ENCODE peak calls at places on chromosomes 1 and 21, in nine cellular contexts. Q is NB4, U is astrocyte of the spinal cord, J is psoas muscle, E is fibroblast of villous mesenchyme, W is fibroblast of lung, N is tibial nerve, L is foreskin fibroblast, C is lower lobe of right lung. T is an unnamed sample.
A peak's percentile ranks its signal among the peaks of the same experiment; 100 is the strongest.

GRCh38 chr21:43362306-43362927 is 64.5 kb downstream of the SIK1 start:
- DNase-seq in Q (peak; percentile 52), U (peak; percentile 78), J (peak; percentile 80), E (peak; percentile 86), W (peak; percentile 77), N (peak; percentile 64), L (peak; percentile 77), C (peak; percentile 71), T (peak; percentile 66)

GRCh38 chr1:230797376-230798186 is 50.4 kb downstream of the CAPN9 start:
- DNase-seq in Q (peak; percentile 44), U (peak; percentile 81), J (peak; percentile 42), E (peak; percentile 76), W (peak; percentile 81), N (peak; percentile 64), L (peak; percentile 67), C (no peak), T (peak; percentile 73)

GRCh38 chr21:37435120-37435519 is 68.5 kb downstream of the DYRK1A start:
- DNase-seq in Q (peak; percentile 73), U (peak; percentile 96), J (peak; percentile 32), E (peak; percentile 95), W (peak; percentile 95), N (peak; percentile 48), L (peak; percentile 92), C (no peak), T (peak; percentile 98)

GRCh38 chr1:181152892-181153633 is 64.6 kb downstream of the IER5 start:
- DNase-seq in Q (peak; percentile 97), U (peak; percentile 75), J (peak; percentile 84), E (peak; percentile 96), W (peak; percentile 94), N (peak; percentile 60), L (peak; percentile 68), C (peak; percentile 86), T (peak; percentile 77)

GRCh38 chr1:231600461-231600976 is 26.1 kb upstream of the DISC1 start:
- DNase-seq in Q (no peak), U (peak; percentile 27), J (no peak), E (peak; percentile 68), W (peak; percentile 61), N (no peak), L (peak; percentile 26), C (no peak), T (peak; percentile 70)

GRCh38 chr1:221989741-221990140 is 247.9 kb upstream of the DUSP10 start:
- DNase-seq in Q (no peak), U (no peak), J (no peak), E (peak; percentile 73), W (peak; percentile 76), N (no peak), L (no peak), C (no peak), T (no peak)

GRCh38 chr1:11188381-11188780 is 774 bp upstream of the ANGPTL7 start:
- DNase-seq in Q (no peak), U (no peak), J (no peak), E (peak; percentile 44), W (peak; percentile 38), N (no peak), L (no peak), C (no peak), T (no peak)

GRCh38 chr1:177472567-177472966 is 301.8 kb downstream of the BRINP2 start:
- DNase-seq in Q (no peak), U (no peak), J (no peak), E (no peak), W (no peak), N (no peak), L (no peak), C (no peak), T (peak; percentile 2)

GRCh38 chr1:151132676-151133338 is 13.6 kb downstream of the SEMA6C start:
- DNase-seq in Q (no peak), U (no peak), J (no peak), E (no peak), W (no peak), N (no peak), L (no peak), C (no peak), T (no peak)

GRCh38 chr1:86914998-86915736 is 732 bp downstream of the HS2ST1 start:
- DNase-seq in Q (peak; percentile 73), U (peak; percentile 53), J (peak; percentile 37), E (peak; percentile 57), W (peak; percentile 66), N (peak; percentile 52), L (peak; percentile 35), C (peak; percentile 67), T (peak; percentile 53)

GRCh38 chr1:206784471-206784903 is 12.2 kb upstream of the IL10 start:
- DNase-seq in Q (no peak), U (no peak), J (no peak), E (no peak), W (no peak), N (no peak), L (no peak), C (no peak), T (no peak)

GRCh38 chr1:216815239-216815955 is 92.2 kb upstream of the ESRRG start:
- DNase-seq in Q (no peak), U (peak; percentile 34), J (peak; percentile 37), E (peak; percentile 28), W (peak; percentile 91), N (peak; percentile 13), L (no peak), C (no peak), T (no peak)

GRCh38 chr1:173414136-173414535 is 63.0 kb upstream of the PRDX6 start:
- DNase-seq in Q (no peak), U (no peak), J (no peak), E (no peak), W (no peak), N (no peak), L (no peak), C (no peak), T (no peak)
- H3K4me3 ChIP-seq in Q (no peak overlapping the region), U (no peak overlapping the region), J (no peak overlapping the region), E (no peak overlapping the region), W (no peak overlapping the region), N (no peak overlapping the region), L (no peak overlapping the region), C (no peak overlapping the region), T (no peak overlapping the region)

GRCh38 chr1:83857705-83858104 is 141.2 kb downstream of the TTLL7 start:
- DNase-seq in Q (no peak), U (no peak), J (no peak), E (no peak), W (no peak), N (no peak), L (no peak), C (no peak), T (no peak)

GRCh38 chr1:83856381-83856780 is 142.6 kb downstream of the TTLL7 start:
- DNase-seq in Q (no peak), U (no peak), J (no peak), E (no peak), W (no peak), N (no peak), L (no peak), C (no peak), T (no peak)

GRCh38 chr1:83857108-83857507 is 141.8 kb downstream of the TTLL7 start:
- DNase-seq in Q (peak; percentile 4), U (peak; percentile 31), J (no peak), E (peak; percentile 21), W (peak; percentile 81), N (no peak), L (peak; percentile 33), C (no peak), T (peak; percentile 60)

DNA sequence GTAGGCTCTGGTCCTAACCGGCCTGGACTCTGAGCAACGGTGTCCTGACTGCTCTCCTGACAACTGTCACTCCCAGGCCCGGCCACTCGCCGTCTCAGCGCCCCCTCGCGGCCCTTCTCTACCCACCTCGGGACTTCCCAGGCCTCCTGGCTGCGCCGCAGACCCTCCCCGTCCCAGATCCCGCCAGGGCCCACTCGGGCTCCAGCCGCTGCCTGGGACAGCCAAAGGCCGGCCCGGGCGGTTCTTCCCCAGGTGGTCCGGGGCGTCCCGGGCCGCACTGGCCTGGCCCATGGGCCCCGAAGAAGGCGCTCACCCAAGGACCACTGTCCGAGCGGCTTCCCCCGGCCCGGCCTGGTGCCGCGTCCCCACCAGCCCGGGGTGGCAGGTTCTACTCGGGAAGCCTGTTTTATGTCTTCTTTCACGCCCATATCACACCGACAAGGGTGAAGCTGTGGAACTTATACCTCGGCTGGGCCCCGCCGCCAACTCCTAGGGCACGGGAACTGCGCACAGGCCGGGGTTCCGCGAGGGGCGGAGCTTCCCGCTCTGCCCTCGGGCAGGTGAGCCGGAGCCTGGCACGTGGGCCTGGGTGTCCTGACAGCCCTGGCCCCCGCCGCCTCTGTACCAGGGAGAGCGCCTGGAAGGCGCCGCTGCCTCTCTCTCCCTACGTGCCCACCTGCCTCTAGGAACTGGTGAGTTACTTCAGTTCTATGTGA is 138.3 kb downstream of the TTLL7 start:
- DNase-seq in Q (peak; percentile 42), U (peak; percentile 27), J (peak; percentile 74), E (peak; percentile 13), W (peak; percentile 30), N (peak; percentile 50), L (no peak), C (peak; percentile 89), T (no peak)
- TF ChIP-seq CTCF in Q (peak; percentile 55), U (peak; percentile 78), J (peak; percentile 39), E (peak; percentile 58), W (peak; percentile 60), N (peak; percentile 71), L (no peak), C (peak; percentile 80), T (no peak)

GRCh38 chr1:1083181-1084027 is 9.3 kb upstream of the RNF223 start:
- DNase-seq in Q (no peak), U (no peak), J (no peak), E (no peak), W (no peak), N (no peak), L (no peak), C (peak; percentile 42), T (no peak)
- H3K4me3 ChIP-seq in Q (no peak overlapping the region), U (no peak overlapping the region), J (no peak overlapping the region), E (no peak overlapping the region), W (no peak overlapping the region), N (no peak overlapping the region), L (no peak overlapping the region), C (no peak overlapping the region), T (no peak overlapping the region)

GRCh38 chr21:20010691-20011200 is 987.5 kb upstream of the NCAM2 start:
- DNase-seq in Q (no peak), U (no peak), J (no peak), E (no peak), W (no peak), N (no peak), L (no peak), C (peak; percentile 28), T (no peak)

GRCh38 chr21:20013851-20014250 is 984.4 kb upstream of the NCAM2 start:
- DNase-seq in Q (no peak), U (no peak), J (no peak), E (no peak), W (no peak), N (no peak), L (no peak), C (no peak), T (no peak)

GRCh38 chr21:20020032-20020431 is 978.2 kb upstream of the NCAM2 start:
- DNase-seq in Q (no peak), U (no peak), J (no peak), E (no peak), W (no peak), N (no peak), L (no peak), C (no peak), T (no peak)

DNA sequence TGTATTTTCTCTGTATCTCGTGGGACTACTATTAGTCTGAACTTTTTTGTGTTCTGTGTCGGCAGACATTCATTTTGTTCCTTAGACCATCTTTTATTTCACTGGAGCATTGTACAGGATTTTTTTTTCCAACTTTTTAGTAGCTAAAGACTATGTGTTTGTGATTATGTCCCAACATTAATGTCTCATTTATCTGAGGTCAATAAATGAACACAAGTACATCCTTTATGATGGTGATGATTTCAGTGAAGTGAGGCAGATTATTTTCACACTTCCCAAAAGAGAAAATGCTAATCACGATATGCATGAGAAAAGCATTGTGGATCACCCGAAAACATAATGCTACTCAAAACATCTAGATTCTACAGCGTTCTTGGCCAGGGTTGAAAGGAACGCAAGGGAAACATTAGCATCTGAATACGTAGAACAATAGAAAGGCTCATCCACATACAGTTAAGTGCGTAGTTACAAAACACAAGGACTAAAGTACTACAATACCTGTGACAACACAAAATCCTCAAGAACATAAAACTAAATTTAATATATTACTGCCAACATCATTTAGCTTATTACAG is 981.7 kb upstream of the NCAM2 start:
- DNase-seq in Q (no peak), U (no peak), J (no peak), E (no peak), W (no peak), N (no peak), L (no peak), C (no peak), T (no peak)
- TF ChIP-seq CTCF in Q (no peak), U (no peak), J (no peak), E (no peak), W (no peak), N (no peak), L (no peak), C (no peak), T (no peak)

T was measured in fibroblast of mammary gland.